ENCODE peak calls at places on chromosomes 7 and 10, in nine cellular contexts. L, G, N, H, E, K, W, A and C are unnamed samples.

GRCh38 chr10:49309691-49310371 is 10.9 kb downstream of the C10orf71 start:
- DNase-seq in L (no peak), W (no peak), H (no peak), A (no peak), E (peak; percentile 41), N (no peak), G (no peak), K (no peak), C (no peak)

GRCh38 chr10:22620140-22620857 is 94.1 kb downstream of the PIP4K2A start:
- DNase-seq in G (no peak), H (no peak), N (no peak), A (no peak), E (peak; percentile 48), L (peak; percentile 99), W (peak; percentile 65), K (no peak), C (peak; percentile 92)

GRCh38 chr7:33719059-33719581 is 186.2 kb upstream of the BMPER start:
- DNase-seq in H (no peak), K (peak; percentile 63), E (no peak), W (no peak), G (no peak), L (peak; percentile 95), A (no peak), N (no peak), C (no peak)

GRCh38 chr7:148332191-148332590 is 258.4 kb upstream of the C7orf33 start:
- DNase-seq in G (no peak), N (no peak), L (no peak), K (no peak), H (no peak), A (no peak), E (no peak), W (no peak), C (no peak)

GRCh38 chr10:77913090-77913489 is 13.5 kb downstream of the DLG5 start:
- DNase-seq in G (no peak), A (no peak), K (no peak), N (no peak), H (no peak), E (no peak), W (no peak), L (no peak), C (no peak)

GRCh38 chr10:18044976-18045720 is 93.4 kb downstream of the SLC39A12 start:
- DNase-seq in N (no peak), E (peak; percentile 2), W (no peak), G (no peak), A (no peak), H (no peak), L (no peak), K (peak; percentile 12), C (no peak)

GRCh38 chr10:36888925-36889573 is 236.3 kb upstream of the ANKRD30A start:
- DNase-seq in W (no peak), K (peak; percentile 85), E (peak; percentile 57), L (peak; percentile 37), G (no peak), N (peak; percentile 27), H (peak; percentile 22), A (peak; percentile 57), C (no peak)

GRCh38 chr7:69615696-69616095 is 17.4 kb downstream of the AUTS2 start:
- DNase-seq in W (no peak), E (no peak), K (no peak), A (no peak), N (no peak), L (no peak), H (no peak), G (no peak), C (no peak)

GRCh38 chr7:30771859-30772429 is 727 bp downstream of the MINDY4 start:
- DNase-seq in N (no peak), K (peak; percentile 54), E (peak; percentile 33), G (no peak), H (no peak), L (no peak), W (no peak), A (no peak), C (no peak)

GRCh38 chr7:130996841-130997231 is 262.8 kb upstream of the KLF14 start:
- DNase-seq in E (no peak), N (no peak), W (no peak), A (no peak), G (no peak), K (peak; percentile 85), L (no peak), H (no peak), C (no peak)

GRCh38 chr10:114140036-114140435 is 34.0 kb downstream of the CCDC186 start:
- DNase-seq in G (no peak), A (no peak), K (no peak), W (no peak), L (no peak), H (no peak), N (no peak), E (no peak), C (no peak)

GRCh38 chr7:25968205-25968993 is 183.6 kb upstream of the NFE2L3 start:
- DNase-seq in K (no peak), N (no peak), A (no peak), L (peak; percentile 19), E (peak; percentile 97), G (peak; percentile 8), W (no peak), H (no peak), C (no peak)

GRCh38 chr10:94677691-94678090 is 5.8 kb upstream of the CYP2C18 start:
- DNase-seq in A (no peak), N (no peak), K (peak; percentile 21), W (no peak), G (no peak), H (no peak), L (no peak), E (no peak), C (no peak)

GRCh38 chr7:108448777-108449576 is 7.3 kb downstream of the NRCAM start:
- DNase-seq in E (no peak), G (no peak), K (no peak), N (no peak), L (no peak), W (no peak), A (no peak), H (no peak), C (no peak)

GRCh38 chr7:100515072-100515532 is 23.9 kb upstream of the AGFG2 start:
- DNase-seq in L (peak; percentile 79), G (no peak), N (no peak), K (no peak), H (no peak), W (no peak), E (no peak), A (no peak), C (no peak)